ENCODE peak calls at places on chromosomes 3 and 15, in five cellular contexts. F, M, L, I and C are unnamed samples.
A peak's percentile ranks its signal among the peaks of the same experiment; 100 is the strongest.

GRCh38 chr15:76979331-76979925 is 15.5 kb upstream of the PSTPIP1 start:
- DNase-seq in I (no peak), M (no peak), L (no peak), F (peak; percentile 61), C (no peak)

GRCh38 chr15:101397521-101398003 is 91.9 kb downstream of the PCSK6 start:
- DNase-seq in M (no peak), L (no peak), I (no peak), F (no peak), C (no peak)

GRCh38 chr3:155572085-155572484 is 172.8 kb downstream of the PLCH1 start:
- DNase-seq in L (no peak), M (peak; percentile 6), I (no peak), F (no peak), C (no peak)

GRCh38 chr3:10998542-10998941 is 6.0 kb downstream of the SLC6A1 start:
- DNase-seq in F (no peak), M (peak; percentile 20), I (no peak), L (no peak), C (no peak)

GRCh38 chr15:42134617-42135243 is 21.7 kb downstream of the PLA2G4F start:
- DNase-seq in F (no peak), M (no peak), L (no peak), I (no peak), C (no peak)

GRCh38 chr3:78101363-78101762 is 1061.5 kb downstream of the ROBO2 start:
- DNase-seq in I (no peak), L (no peak), M (no peak), F (peak; percentile 74), C (no peak)

GRCh38 chr15:45715528-45715927 is 80.7 kb downstream of the SQOR start:
- DNase-seq in L (no peak), F (peak; percentile 32), I (no peak), M (no peak), C (no peak)

GRCh38 chr15:38054488-38054887 is 120.0 kb downstream of the TMCO5A start:
- DNase-seq in F (peak; percentile 81), L (no peak), I (no peak), M (no peak), C (no peak)

GRCh38 chr3:138921316-138922292 is 25.3 kb downstream of the FOXL2 start:
- DNase-seq in M (no peak), L (no peak), I (no peak), F (peak; percentile 81), C (no peak)

GRCh38 chr3:47016934-47017435 is 37.5 kb downstream of the NBEAL2 start:
- DNase-seq in F (peak; percentile 90), L (no peak), I (no peak), M (no peak), C (no peak)

GRCh38 chr3:160860346-160860745 is 104.3 kb downstream of the PPM1L start:
- DNase-seq in I (no peak), L (no peak), F (no peak), M (no peak), C (no peak)

GRCh38 chr15:46080018-46080417 is 445.2 kb downstream of the SQOR start:
- DNase-seq in M (no peak), F (no peak), L (no peak), I (no peak), C (no peak)

GRCh38 chr3:159453036-159453435 is 535.6 kb upstream of the IL12A start:
- DNase-seq in F (no peak), I (no peak), M (no peak), L (no peak), C (no peak)

GRCh38 chr3:106006001-106006400 is 137.2 kb upstream of the CBLB start:
- DNase-seq in I (no peak), F (peak; percentile 87), M (no peak), L (no peak), C (no peak)

GRCh38 chr15:56804908-56805307 is 71.6 kb upstream of the ZNF280D start:
- DNase-seq in I (no peak), L (no peak), M (no peak), F (peak; percentile 26), C (no peak)

GRCh38 chr15:67180514-67181191 is 73.8 kb downstream of the AAGAB start:
- DNase-seq in L (no peak), M (no peak), I (no peak), F (no peak), C (peak; percentile 14)

GRCh38 chr15:33547876-33548275 is 237.1 kb downstream of the RYR3 start:
- DNase-seq in L (no peak), M (no peak), F (peak; percentile 55), I (no peak), C (no peak)

GRCh38 chr15:92669432-92669831 is 13.9 kb upstream of the FAM174B start:
- DNase-seq in F (no peak), M (no peak), I (no peak), L (no peak), C (no peak)

GRCh38 chr15:78177447-78177873 is 28.3 kb downstream of the IDH3A start:
- DNase-seq in F (no peak), I (no peak), L (peak; percentile 78), M (peak; percentile 18), C (no peak)

GRCh38 chr3:177093966-177094365 is 103.3 kb downstream of the TBL1XR1 start:
- DNase-seq in L (no peak), F (no peak), I (no peak), M (no peak), C (no peak)

GRCh38 chr3:177089901-177090300 is 107.4 kb downstream of the TBL1XR1 start:
- DNase-seq in M (no peak), L (no peak), F (no peak), I (no peak), C (no peak)

GRCh38 chr3:177084616-177085015 is 112.7 kb downstream of the TBL1XR1 start:
- DNase-seq in F (no peak), L (no peak), M (no peak), I (no peak), C (no peak)

GRCh38 chr3:177085784-177086183 is 111.5 kb downstream of the TBL1XR1 start:
- DNase-seq in M (no peak), I (no peak), L (no peak), F (no peak), C (no peak)

GRCh38 chr3:177089120-177089519 is 108.2 kb downstream of the TBL1XR1 start:
- DNase-seq in L (no peak), F (no peak), I (no peak), M (no peak), C (no peak)
- H3K4me3 ChIP-seq in L (no peak overlapping the region), F (no peak overlapping the region), I (no peak overlapping the region), M (no peak overlapping the region), C (no peak overlapping the region)

DNA sequence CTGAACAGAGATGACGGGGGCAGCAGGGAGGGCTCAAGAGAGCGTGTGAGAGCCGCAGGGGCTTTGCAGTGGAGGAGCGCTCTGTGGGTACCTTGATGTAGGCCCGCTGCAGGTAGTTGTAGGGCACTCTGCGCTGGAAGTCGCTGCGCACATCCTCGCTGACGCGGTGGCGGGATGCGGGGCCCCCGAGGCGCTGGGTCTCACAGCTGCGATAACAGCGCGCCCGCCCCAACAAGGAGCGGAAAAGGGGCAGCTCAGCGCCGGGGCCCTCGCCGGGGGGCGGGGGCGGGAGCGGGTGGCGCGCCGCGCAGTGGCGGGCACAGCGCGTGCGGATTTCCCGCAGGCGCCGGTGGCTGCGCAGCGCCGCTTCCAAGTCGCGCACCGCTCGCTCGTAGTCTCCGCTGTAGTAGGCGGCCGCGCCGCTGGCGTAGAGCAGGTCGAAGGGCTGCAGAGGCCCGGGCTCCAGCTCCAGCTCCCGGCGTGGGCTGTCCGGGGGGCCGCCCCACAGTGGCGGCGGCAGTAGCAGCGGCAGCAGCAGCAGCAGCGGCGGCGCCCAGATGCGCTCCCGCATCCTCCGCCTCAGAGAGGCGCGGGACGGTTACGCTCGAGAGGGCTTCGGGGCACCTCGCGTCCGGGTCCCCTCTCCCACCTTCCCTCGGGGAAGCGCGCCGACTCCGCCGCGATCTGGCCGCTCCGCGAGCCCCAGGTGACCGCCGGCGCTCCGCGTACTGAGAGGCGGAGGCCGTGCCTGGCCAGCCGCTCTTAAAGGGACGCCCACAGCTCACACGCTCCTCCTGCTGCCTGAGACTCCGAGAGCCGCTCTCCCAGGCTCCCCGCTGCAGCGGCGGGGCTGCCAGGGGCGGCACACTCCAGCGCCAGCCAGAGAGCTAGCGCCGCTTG is at the start of gene P3H2:
- DNase-seq in L (peak; percentile 89), I (peak; percentile 44), M (peak; percentile 48), F (peak; percentile 93), C (peak; percentile 80)
- TF ChIP-seq POLR2A in L (no peak), I (no peak), M (no peak), F (peak; percentile 86), C (peak; percentile 60)

GRCh38 chr15:99475754-99476412 is 89.9 kb upstream of the MEF2A start:
- DNase-seq in I (no peak), M (no peak), L (no peak), F (no peak), C (no peak)

GRCh38 chr15:99474041-99474906 is 91.5 kb upstream of the MEF2A start:
- DNase-seq in M (no peak), I (peak; percentile 85), F (no peak), L (no peak), C (no peak)

GRCh38 chr15:99477745-99478525 is 87.8 kb upstream of the MEF2A start:
- DNase-seq in F (no peak), M (no peak), I (no peak), L (no peak), C (no peak)

GRCh38 chr15:99474981-99475753 is 90.6 kb upstream of the MEF2A start:
- DNase-seq in L (no peak), M (no peak), I (peak; percentile 17), F (no peak), C (no peak)

DNA sequence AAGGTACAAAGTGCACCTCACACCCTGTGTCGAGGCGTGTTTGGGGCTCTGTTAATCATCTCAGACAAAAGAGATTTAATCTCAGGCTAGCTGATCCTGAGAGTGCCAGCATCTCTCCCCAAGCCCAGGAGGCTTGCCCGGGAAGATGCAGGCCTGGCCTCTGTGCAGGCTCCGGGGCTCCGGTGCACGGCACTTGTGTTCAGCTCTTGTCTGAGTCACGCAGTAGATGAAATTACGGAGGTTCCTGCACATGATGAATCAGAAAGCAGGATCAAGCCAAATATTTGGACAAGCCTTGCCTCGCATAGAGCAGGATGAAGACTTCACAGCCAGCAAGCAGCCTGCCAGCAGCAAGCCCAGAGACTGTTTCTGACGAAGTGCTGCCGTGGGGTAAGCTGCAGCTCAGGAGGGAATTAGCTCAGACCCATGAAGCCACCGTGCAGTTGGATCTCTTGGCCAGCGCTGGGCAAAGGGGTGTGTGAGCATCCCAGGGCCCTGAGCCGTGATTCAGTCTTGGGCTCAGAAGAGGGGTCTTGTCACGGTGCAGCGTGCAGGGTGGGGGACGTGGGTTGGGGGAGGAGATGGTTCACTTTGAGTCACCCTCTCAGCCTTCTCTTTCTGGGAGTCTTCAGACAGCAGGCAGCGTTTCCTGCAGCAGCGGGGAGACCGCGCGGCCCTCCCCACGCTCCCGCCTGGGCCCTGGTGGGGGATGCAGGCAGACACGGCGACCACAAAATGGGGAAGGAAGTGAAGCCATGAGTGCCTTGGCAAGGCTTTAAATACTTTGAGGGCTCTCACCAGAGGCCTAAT is 89.2 kb upstream of the MEF2A start:
- DNase-seq in F (peak; percentile 100), L (peak; percentile 90), I (peak; percentile 51), M (peak; percentile 27), C (peak; percentile 83)
- H3K4me3 ChIP-seq in F (peak overlapping the region; percentile 5), L (no peak overlapping the region), I (no peak overlapping the region), M (no peak overlapping the region), C (no peak overlapping the region)

GRCh38 chr3:171282041-171282440 is 178.2 kb downstream of the TNIK start:
- DNase-seq in F (peak; percentile 69), I (no peak), M (peak; percentile 52), L (no peak), C (no peak)

GRCh38 chr3:171283248-171284222 is 176.7 kb downstream of the TNIK start:
- DNase-seq in F (no peak), M (no peak), L (no peak), I (no peak), C (peak; percentile 27)

GRCh38 chr3:171285287-171285686 is 174.9 kb downstream of the TNIK start:
- DNase-seq in I (no peak), M (no peak), L (no peak), F (no peak), C (no peak)

GRCh38 chr3:171286580-171287249 is 173.5 kb downstream of the TNIK start:
- DNase-seq in L (no peak), M (no peak), F (no peak), I (no peak), C (no peak)

GRCh38 chr3:171284308-171285075 is 175.7 kb downstream of the TNIK start:
- DNase-seq in F (peak; percentile 98), I (peak; percentile 82), M (peak; percentile 74), L (no peak), C (peak; percentile 39)
- TF ChIP-seq POLR2A in F (no peak), I (no peak), M (no peak), L (no peak), C (no peak)